ENCODE peak calls at places on chromosomes 4 and X, in six cellular contexts. One of them, this sample, is unnamed.

GRCh38 chrX:65581661-65582339 is 47.2 kb upstream of the LAS1L start:
- DNase-seq in NCI-H345: peak; percentile 32
- DNase-seq in WTC11: peak; percentile 45
- DNase-seq in stimulated activated CD4-positive, alpha-beta T cell treated with anti-CD3 and anti-CD28 coated beads, Interleukin-1b, Interleukin-23, amount 100 ng/mL, for 24 hours: no peak
- DNase-seq in NT2/D1: peak; percentile 63
- DNase-seq in GM10248: peak; percentile 56
- DNase-seq in this sample: peak; percentile 63

GRCh38 chr4:39689970-39690369 is 8.0 kb upstream of the UBE2K start:
- DNase-seq in NCI-H345: no peak
- DNase-seq in WTC11: no peak
- DNase-seq in stimulated activated CD4-positive, alpha-beta T cell treated with anti-CD3 and anti-CD28 coated beads, Interleukin-1b, Interleukin-23, amount 100 ng/mL, for 24 hours: no peak
- DNase-seq in NT2/D1: no peak
- DNase-seq in GM10248: no peak
- DNase-seq in this sample: no peak

GRCh38 chr4:42603865-42604264 is 53.0 kb downstream of the ATP8A1 start:
- DNase-seq in NCI-H345: no peak
- DNase-seq in WTC11: no peak
- DNase-seq in stimulated activated CD4-positive, alpha-beta T cell treated with anti-CD3 and anti-CD28 coated beads, Interleukin-1b, Interleukin-23, amount 100 ng/mL, for 24 hours: no peak
- DNase-seq in NT2/D1: no peak
- DNase-seq in GM10248: no peak
- DNase-seq in this sample: no peak

GRCh38 chr4:118282692-118283091 is 70.1 kb downstream of the PRSS12 start:
- DNase-seq in NCI-H345: no peak
- DNase-seq in WTC11: no peak
- DNase-seq in stimulated activated CD4-positive, alpha-beta T cell treated with anti-CD3 and anti-CD28 coated beads, Interleukin-1b, Interleukin-23, amount 100 ng/mL, for 24 hours: peak; percentile 9
- DNase-seq in NT2/D1: no peak
- DNase-seq in GM10248: no peak
- DNase-seq in this sample: no peak

GRCh38 chr4:140158234-140159030 is 4.4 kb upstream of the MAML3 start:
- DNase-seq in NCI-H345: peak; percentile 56
- DNase-seq in WTC11: no peak
- DNase-seq in stimulated activated CD4-positive, alpha-beta T cell treated with anti-CD3 and anti-CD28 coated beads, Interleukin-1b, Interleukin-23, amount 100 ng/mL, for 24 hours: no peak
- DNase-seq in NT2/D1: no peak
- DNase-seq in GM10248: no peak
- DNase-seq in this sample: peak; percentile 24

GRCh38 chr4:96916731-96917130 is 1076.8 kb downstream of the PDHA2 start:
- DNase-seq in NCI-H345: peak; percentile 77
- DNase-seq in WTC11: peak; percentile 50
- DNase-seq in stimulated activated CD4-positive, alpha-beta T cell treated with anti-CD3 and anti-CD28 coated beads, Interleukin-1b, Interleukin-23, amount 100 ng/mL, for 24 hours: no peak
- DNase-seq in NT2/D1: peak; percentile 6
- DNase-seq in GM10248: no peak
- DNase-seq in this sample: no peak

GRCh38 chr4:84803720-84804119 is 162.8 kb downstream of the WDFY3 start:
- DNase-seq in NCI-H345: no peak
- DNase-seq in WTC11: no peak
- DNase-seq in stimulated activated CD4-positive, alpha-beta T cell treated with anti-CD3 and anti-CD28 coated beads, Interleukin-1b, Interleukin-23, amount 100 ng/mL, for 24 hours: no peak
- DNase-seq in NT2/D1: no peak
- DNase-seq in GM10248: no peak
- DNase-seq in this sample: no peak

GRCh38 chr4:11685481-11685880 is 256.8 kb upstream of the HS3ST1 start:
- DNase-seq in NCI-H345: no peak
- DNase-seq in WTC11: no peak
- DNase-seq in stimulated activated CD4-positive, alpha-beta T cell treated with anti-CD3 and anti-CD28 coated beads, Interleukin-1b, Interleukin-23, amount 100 ng/mL, for 24 hours: no peak
- DNase-seq in NT2/D1: no peak
- DNase-seq in GM10248: no peak
- DNase-seq in this sample: no peak

GRCh38 chrX:20066968-20067708 is 49.6 kb downstream of the MAP7D2 start:
- DNase-seq in NCI-H345: peak; percentile 52
- DNase-seq in WTC11: no peak
- DNase-seq in stimulated activated CD4-positive, alpha-beta T cell treated with anti-CD3 and anti-CD28 coated beads, Interleukin-1b, Interleukin-23, amount 100 ng/mL, for 24 hours: no peak
- DNase-seq in NT2/D1: no peak
- DNase-seq in GM10248: peak; percentile 61
- DNase-seq in this sample: peak; percentile 59

GRCh38 chr4:163331629-163332360 is 601 bp downstream of the NPY1R start:
- DNase-seq in NCI-H345: no peak
- DNase-seq in WTC11: peak; percentile 51
- DNase-seq in stimulated activated CD4-positive, alpha-beta T cell treated with anti-CD3 and anti-CD28 coated beads, Interleukin-1b, Interleukin-23, amount 100 ng/mL, for 24 hours: no peak
- DNase-seq in NT2/D1: no peak
- DNase-seq in GM10248: peak; percentile 15
- DNase-seq in this sample: no peak

GRCh38 chr4:79609853-79610252 is 201.8 kb upstream of the GK2 start:
- DNase-seq in NCI-H345: no peak
- DNase-seq in WTC11: no peak
- DNase-seq in stimulated activated CD4-positive, alpha-beta T cell treated with anti-CD3 and anti-CD28 coated beads, Interleukin-1b, Interleukin-23, amount 100 ng/mL, for 24 hours: no peak
- DNase-seq in NT2/D1: no peak
- DNase-seq in GM10248: no peak
- DNase-seq in this sample: no peak

GRCh38 chr4:2685541-2685940 is 70.6 kb downstream of the TNIP2 start:
- DNase-seq in NCI-H345: no peak
- DNase-seq in WTC11: no peak
- DNase-seq in stimulated activated CD4-positive, alpha-beta T cell treated with anti-CD3 and anti-CD28 coated beads, Interleukin-1b, Interleukin-23, amount 100 ng/mL, for 24 hours: no peak
- DNase-seq in NT2/D1: no peak
- DNase-seq in GM10248: no peak
- DNase-seq in this sample: no peak

GRCh38 chr4:150315175-150315574 is 236.9 kb downstream of the DCLK2 start:
- DNase-seq in NCI-H345: no peak
- DNase-seq in WTC11: no peak
- DNase-seq in stimulated activated CD4-positive, alpha-beta T cell treated with anti-CD3 and anti-CD28 coated beads, Interleukin-1b, Interleukin-23, amount 100 ng/mL, for 24 hours: no peak
- DNase-seq in NT2/D1: peak; percentile 18
- DNase-seq in GM10248: no peak
- DNase-seq in this sample: no peak

GRCh38 chr4:171117457-171117856 is 695.7 kb upstream of the GALNTL6 start:
- DNase-seq in NCI-H345: no peak
- DNase-seq in WTC11: no peak
- DNase-seq in stimulated activated CD4-positive, alpha-beta T cell treated with anti-CD3 and anti-CD28 coated beads, Interleukin-1b, Interleukin-23, amount 100 ng/mL, for 24 hours: no peak
- DNase-seq in NT2/D1: no peak
- DNase-seq in GM10248: no peak
- DNase-seq in this sample: no peak

GRCh38 chr4:54090804-54091623 is 8.9 kb upstream of the GSX2 start:
- DNase-seq in NCI-H345: no peak
- DNase-seq in WTC11: no peak
- DNase-seq in stimulated activated CD4-positive, alpha-beta T cell treated with anti-CD3 and anti-CD28 coated beads, Interleukin-1b, Interleukin-23, amount 100 ng/mL, for 24 hours: no peak
- DNase-seq in NT2/D1: no peak
- DNase-seq in GM10248: peak; percentile 59
- DNase-seq in this sample: peak; percentile 20

GRCh38 chr4:122152699-122153328 is 683 bp downstream of the BLTP1 start:
- DNase-seq in NCI-H345: peak; percentile 25
- DNase-seq in WTC11: peak; percentile 38
- DNase-seq in stimulated activated CD4-positive, alpha-beta T cell treated with anti-CD3 and anti-CD28 coated beads, Interleukin-1b, Interleukin-23, amount 100 ng/mL, for 24 hours: peak; percentile 2
- DNase-seq in NT2/D1: peak; percentile 3
- DNase-seq in GM10248: peak; percentile 28
- DNase-seq in this sample: peak; percentile 29

GRCh38 chr4:102675142-102675541 is 85.6 kb downstream of the MANBA start:
- DNase-seq in NCI-H345: no peak
- DNase-seq in WTC11: no peak
- DNase-seq in stimulated activated CD4-positive, alpha-beta T cell treated with anti-CD3 and anti-CD28 coated beads, Interleukin-1b, Interleukin-23, amount 100 ng/mL, for 24 hours: no peak
- DNase-seq in NT2/D1: no peak
- DNase-seq in GM10248: no peak
- DNase-seq in this sample: no peak

GRCh38 chrX:1072637-1073377 is 139.6 kb downstream of the CRLF2 start:
- DNase-seq in NCI-H345: no peak
- DNase-seq in WTC11: peak; percentile 42
- DNase-seq in stimulated activated CD4-positive, alpha-beta T cell treated with anti-CD3 and anti-CD28 coated beads, Interleukin-1b, Interleukin-23, amount 100 ng/mL, for 24 hours: no peak
- DNase-seq in NT2/D1: peak; percentile 58
- DNase-seq in GM10248: no peak
- DNase-seq in this sample: peak; percentile 19

GRCh38 chr4:44256414-44256813 is 192.2 kb downstream of the KCTD8 start:
- DNase-seq in NCI-H345: no peak
- DNase-seq in WTC11: no peak
- DNase-seq in stimulated activated CD4-positive, alpha-beta T cell treated with anti-CD3 and anti-CD28 coated beads, Interleukin-1b, Interleukin-23, amount 100 ng/mL, for 24 hours: no peak
- DNase-seq in NT2/D1: peak; percentile 18
- DNase-seq in GM10248: no peak
- DNase-seq in this sample: no peak

GRCh38 chr4:181618896-181619295 is 624.3 kb upstream of the TENM3 start:
- DNase-seq in NCI-H345: no peak
- DNase-seq in WTC11: peak; percentile 30
- DNase-seq in stimulated activated CD4-positive, alpha-beta T cell treated with anti-CD3 and anti-CD28 coated beads, Interleukin-1b, Interleukin-23, amount 100 ng/mL, for 24 hours: no peak
- DNase-seq in NT2/D1: no peak
- DNase-seq in GM10248: no peak
- DNase-seq in this sample: no peak

GRCh38 chr4:101328063-101328602 is 19.2 kb downstream of the PPP3CA start:
- DNase-seq in NCI-H345: no peak
- DNase-seq in WTC11: no peak
- DNase-seq in stimulated activated CD4-positive, alpha-beta T cell treated with anti-CD3 and anti-CD28 coated beads, Interleukin-1b, Interleukin-23, amount 100 ng/mL, for 24 hours: no peak
- DNase-seq in NT2/D1: no peak
- DNase-seq in GM10248: peak; percentile 26
- DNase-seq in this sample: no peak

GRCh38 chr4:25608644-25609043 is 47.0 kb upstream of the SLC34A2 start:
- DNase-seq in NCI-H345: no peak
- DNase-seq in WTC11: no peak
- DNase-seq in stimulated activated CD4-positive, alpha-beta T cell treated with anti-CD3 and anti-CD28 coated beads, Interleukin-1b, Interleukin-23, amount 100 ng/mL, for 24 hours: no peak
- DNase-seq in NT2/D1: no peak
- DNase-seq in GM10248: no peak
- DNase-seq in this sample: no peak

GRCh38 chr4:107757860-107758476 is 37.9 kb upstream of the PAPSS1 start:
- DNase-seq in NCI-H345: peak; percentile 21
- DNase-seq in WTC11: no peak
- DNase-seq in stimulated activated CD4-positive, alpha-beta T cell treated with anti-CD3 and anti-CD28 coated beads, Interleukin-1b, Interleukin-23, amount 100 ng/mL, for 24 hours: no peak
- DNase-seq in NT2/D1: no peak
- DNase-seq in GM10248: peak; percentile 20
- DNase-seq in this sample: peak; percentile 21

GRCh38 chr4:165740911-165741310 is 132.1 kb upstream of the TLL1 start:
- DNase-seq in NCI-H345: no peak
- DNase-seq in WTC11: no peak
- DNase-seq in stimulated activated CD4-positive, alpha-beta T cell treated with anti-CD3 and anti-CD28 coated beads, Interleukin-1b, Interleukin-23, amount 100 ng/mL, for 24 hours: no peak
- DNase-seq in NT2/D1: no peak
- DNase-seq in GM10248: no peak
- DNase-seq in this sample: no peak

GRCh38 chrX:72052415-72053090 is 79.2 kb downstream of the RTL5 start:
- DNase-seq in NCI-H345: no peak
- DNase-seq in WTC11: no peak
- DNase-seq in stimulated activated CD4-positive, alpha-beta T cell treated with anti-CD3 and anti-CD28 coated beads, Interleukin-1b, Interleukin-23, amount 100 ng/mL, for 24 hours: no peak
- DNase-seq in NT2/D1: peak; percentile 87
- DNase-seq in GM10248: no peak
- DNase-seq in this sample: no peak

GRCh38 chr4:117771647-117772337 is 262.5 kb upstream of the NDST3 start:
- DNase-seq in NCI-H345: no peak
- DNase-seq in WTC11: peak; percentile 12
- DNase-seq in stimulated activated CD4-positive, alpha-beta T cell treated with anti-CD3 and anti-CD28 coated beads, Interleukin-1b, Interleukin-23, amount 100 ng/mL, for 24 hours: no peak
- DNase-seq in NT2/D1: no peak
- DNase-seq in GM10248: no peak
- DNase-seq in this sample: no peak

GRCh38 chrX:109911046-109911445 is 91.9 kb upstream of the TMEM164 start:
- DNase-seq in NCI-H345: no peak
- DNase-seq in WTC11: no peak
- DNase-seq in stimulated activated CD4-positive, alpha-beta T cell treated with anti-CD3 and anti-CD28 coated beads, Interleukin-1b, Interleukin-23, amount 100 ng/mL, for 24 hours: no peak
- DNase-seq in NT2/D1: no peak
- DNase-seq in GM10248: no peak
- DNase-seq in this sample: no peak

GRCh38 chrX:151458824-151459223 is 61.8 kb downstream of the VMA21 start:
- DNase-seq in NCI-H345: no peak
- DNase-seq in WTC11: no peak
- DNase-seq in stimulated activated CD4-positive, alpha-beta T cell treated with anti-CD3 and anti-CD28 coated beads, Interleukin-1b, Interleukin-23, amount 100 ng/mL, for 24 hours: no peak
- DNase-seq in NT2/D1: no peak
- DNase-seq in GM10248: no peak
- DNase-seq in this sample: no peak

GRCh38 chrX:44708470-44708869 is 135.4 kb upstream of the DUSP21 start:
- DNase-seq in NCI-H345: no peak
- DNase-seq in WTC11: no peak
- DNase-seq in stimulated activated CD4-positive, alpha-beta T cell treated with anti-CD3 and anti-CD28 coated beads, Interleukin-1b, Interleukin-23, amount 100 ng/mL, for 24 hours: no peak
- DNase-seq in NT2/D1: no peak
- DNase-seq in GM10248: no peak
- DNase-seq in this sample: no peak

GRCh38 chr4:139859876-139860275 is 194.3 kb downstream of the MGST2 start:
- DNase-seq in NCI-H345: no peak
- DNase-seq in WTC11: no peak
- DNase-seq in stimulated activated CD4-positive, alpha-beta T cell treated with anti-CD3 and anti-CD28 coated beads, Interleukin-1b, Interleukin-23, amount 100 ng/mL, for 24 hours: no peak
- DNase-seq in NT2/D1: no peak
- DNase-seq in GM10248: no peak
- DNase-seq in this sample: no peak

This sample was measured in RPMI8226.